ENCODE peak calls at places on chromosomes 4 and X, in six cellular contexts. O is A549, Y is heart right ventricle, E is BJ, W is nephron progenitor cell, R is progenitor cell of endocrine pancreas. J is an unnamed sample.

GRCh38 chr4:170080496-170080895 is 9.3 kb downstream of the AADAT start:
- DNase-seq in O (no peak), Y (no peak), E (no peak), W (no peak), R (no peak), J (no peak)

GRCh38 chr4:74092957-74093356 is 6.0 kb downstream of the CXCL2 start:
- DNase-seq in O (no peak), Y (no peak), E (no peak), W (no peak), R (no peak), J (no peak)

GRCh38 chr4:31045724-31046318 is 325.7 kb downstream of the PCDH7 start:
- DNase-seq in O (no peak), Y (no peak), E (no peak), W (peak), R (no peak), J (no peak)

GRCh38 chr4:5753766-5754528 is 42.9 kb downstream of the EVC start:
- DNase-seq in O (peak), Y (no peak), E (peak), W (no peak), R (no peak), J (peak)

GRCh38 chr4:33715996-33716395 is 2528.3 kb downstream of the ARAP2 start:
- DNase-seq in O (no peak), Y (no peak), E (peak), W (no peak), R (no peak), J (no peak)

GRCh38 chr4:38366451-38366850 is 297.5 kb upstream of the KLF3 start:
- DNase-seq in O (no peak), Y (peak), E (no peak), W (no peak), R (no peak), J (no peak)

GRCh38 chr4:44150091-44150576 is 298.5 kb downstream of the KCTD8 start:
- DNase-seq in O (no peak), Y (no peak), E (no peak), W (no peak), R (no peak), J (no peak)

GRCh38 chrX:29662759-29663503 is 552.4 kb upstream of the MAGEB2 start:
- DNase-seq in O (peak), Y (no peak), E (peak), W (no peak), R (no peak), J (peak)

GRCh38 chrX:57134702-57135101 is 2.5 kb downstream of the SPIN2A start:
- DNase-seq in O (no peak), Y (no peak), E (no peak), W (no peak), R (no peak), J (no peak)

GRCh38 chr4:177573487-177573886 is 131.2 kb upstream of the AGA start:
- DNase-seq in O (peak), Y (no peak), E (peak), W (no peak), R (no peak), J (no peak)

GRCh38 chrX:107676559-107677378 is 48.5 kb downstream of the PRPS1 start:
- DNase-seq in O (peak), Y (peak), E (peak), W (peak), R (no peak), J (peak)

GRCh38 chrX:130652824-130653578 is 250.0 kb downstream of the ENOX2 start:
- DNase-seq in O (no peak), Y (no peak), E (no peak), W (no peak), R (no peak), J (no peak)

DNA sequence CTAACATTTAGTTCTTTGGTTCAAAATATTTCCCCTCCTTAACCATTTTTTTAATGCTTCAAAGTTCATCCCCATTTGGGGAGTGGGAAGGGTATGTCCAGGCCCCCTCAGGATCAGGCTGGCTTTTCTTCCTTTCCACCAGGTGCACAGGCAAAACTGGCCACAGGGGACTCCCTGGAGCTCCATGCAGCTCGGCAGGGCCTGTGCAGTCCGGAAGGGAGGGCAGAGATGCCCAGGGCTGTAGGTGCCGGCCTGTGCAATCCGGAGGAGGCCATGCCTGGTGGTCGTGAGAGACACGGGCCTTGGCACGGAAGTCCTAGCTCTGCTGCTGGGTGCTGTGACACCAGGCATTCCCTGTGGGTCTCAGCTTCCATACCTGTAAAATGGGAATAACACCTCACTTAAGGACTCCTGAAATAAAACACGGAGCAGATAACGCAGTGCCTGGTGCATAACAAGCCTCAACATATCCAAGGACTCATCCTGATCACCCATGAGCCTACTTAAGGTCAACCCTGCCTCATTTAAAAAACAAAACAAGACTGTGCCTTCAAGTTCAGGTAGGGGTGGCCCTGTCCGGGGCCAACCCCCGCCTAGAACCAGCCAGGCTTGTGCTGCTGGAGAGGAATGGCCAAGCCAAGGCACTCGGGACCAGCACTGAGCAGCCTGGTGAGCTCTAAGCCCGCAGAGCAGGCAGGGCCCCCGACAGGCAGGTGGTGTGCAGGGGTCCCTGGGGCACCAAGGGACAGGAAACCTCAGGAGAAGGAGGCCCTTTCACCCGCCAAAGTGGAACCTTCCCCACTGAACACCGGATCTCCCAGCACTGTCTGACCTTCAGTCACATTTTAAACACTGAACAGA is 21.2 kb upstream of the CYP4V2 start:
- DNase-seq in O (no peak), Y (no peak), E (no peak), W (no peak), R (no peak), J (no peak)
- TF ChIP-seq CTCF in O (no peak), Y (no peak), E (no peak), W (peak), R (no peak), J (no peak)

GRCh38 chr4:127352220-127352619 is 280.5 kb upstream of the INTU start:
- DNase-seq in O (no peak), Y (no peak), E (no peak), W (no peak), R (no peak), J (no peak)
- TF ChIP-seq CTCF in O (no peak), Y (no peak), E (no peak), W (no peak), R (peak), J (no peak)

DNA sequence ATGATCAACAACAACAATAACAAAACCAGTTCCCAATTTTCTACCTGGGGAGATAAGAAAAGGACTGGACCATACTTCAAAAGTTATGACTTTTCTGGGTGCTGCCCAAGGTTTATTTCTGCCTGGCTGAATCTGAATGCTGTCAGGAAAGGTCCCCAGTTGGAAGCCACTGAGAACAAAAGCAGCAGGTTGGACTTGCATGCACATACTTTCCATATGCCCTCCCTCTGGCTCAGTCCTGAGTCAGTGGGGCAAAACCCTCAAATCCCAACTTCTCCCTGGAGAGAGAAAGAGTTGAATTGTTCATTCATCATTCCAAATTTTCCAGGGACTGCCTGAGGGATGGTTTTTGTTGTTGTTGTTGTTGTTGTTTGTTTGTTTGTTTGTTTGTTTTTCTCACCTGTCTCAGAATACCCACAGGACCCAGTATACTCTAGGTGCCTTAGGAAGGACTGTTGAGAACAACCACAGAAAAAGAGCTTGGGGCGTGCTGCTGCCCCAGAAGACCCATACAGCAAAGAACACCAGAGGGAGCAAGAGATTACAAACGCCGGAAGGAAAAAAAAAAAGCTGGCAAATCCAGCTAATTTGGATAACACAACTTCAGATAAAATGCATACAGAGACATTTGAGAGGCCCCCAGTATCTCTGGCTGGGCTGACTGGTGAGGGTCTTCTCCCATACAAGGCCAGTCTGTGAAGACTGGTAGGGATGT is 138.9 kb upstream of the INPP4B start:
- DNase-seq in O (peak), Y (no peak), E (no peak), W (no peak), R (no peak), J (no peak)
- TF ChIP-seq CTCF in O (peak), Y (no peak), E (peak), W (peak), R (peak), J (peak)

DNA sequence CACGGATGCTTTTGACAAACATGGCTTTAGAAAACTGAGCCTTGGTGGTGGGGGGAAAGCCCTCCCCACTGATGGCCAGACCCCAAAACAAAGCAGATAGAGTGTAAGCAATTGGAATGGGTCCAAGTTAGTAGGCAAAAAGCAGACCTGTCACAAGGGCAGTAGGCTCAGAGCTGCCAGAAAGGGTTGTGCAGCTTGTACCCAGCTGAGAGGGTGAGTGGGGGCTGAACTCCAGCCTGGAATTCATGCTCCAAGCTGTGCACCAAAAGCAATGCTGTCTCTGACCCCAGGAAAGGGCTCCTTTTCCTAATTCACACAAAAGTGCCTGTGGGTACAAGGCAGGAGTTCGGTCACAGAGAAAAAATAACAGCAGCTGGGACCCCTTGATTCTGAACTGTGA is 101.0 kb upstream of the TEX13D start:
- DNase-seq in O (no peak), Y (no peak), E (no peak), W (no peak), R (no peak), J (no peak)
- TF ChIP-seq CTCF in O (no peak), Y (no peak), E (no peak), W (no peak), R (no peak), J (no peak)

GRCh38 chr4:144955104-144955503 is 142.9 kb downstream of the ANAPC10 start:
- DNase-seq in O (no peak), Y (no peak), E (no peak), W (no peak), R (no peak), J (no peak)
- TF ChIP-seq CTCF in O (no peak), Y (no peak), E (no peak), W (no peak), R (no peak), J (no peak)

DNA sequence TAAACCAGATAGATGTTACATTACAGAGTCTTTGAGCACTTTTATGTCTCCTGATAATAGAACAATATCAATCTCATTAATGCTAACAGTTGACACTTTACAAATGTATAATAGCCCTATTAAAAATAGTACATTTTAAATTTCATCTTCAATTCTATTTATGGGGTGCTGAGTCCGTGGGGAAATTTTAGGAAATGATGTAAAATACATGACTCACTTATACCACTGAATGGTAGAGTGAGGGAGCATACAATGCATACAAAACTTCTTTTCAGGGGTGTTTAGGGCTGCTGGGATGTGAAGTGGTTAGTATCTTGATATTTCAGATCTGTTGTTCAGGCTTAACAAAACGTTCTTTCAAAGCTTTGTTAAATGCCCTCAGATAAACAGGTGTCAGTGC is 696.2 kb downstream of the TRAM1L1 start:
- DNase-seq in O (no peak), Y (no peak), E (no peak), W (no peak), R (no peak), J (no peak)
- TF ChIP-seq CTCF in O (no peak), Y (no peak), E (no peak), W (no peak), R (no peak), J (no peak)

DNA sequence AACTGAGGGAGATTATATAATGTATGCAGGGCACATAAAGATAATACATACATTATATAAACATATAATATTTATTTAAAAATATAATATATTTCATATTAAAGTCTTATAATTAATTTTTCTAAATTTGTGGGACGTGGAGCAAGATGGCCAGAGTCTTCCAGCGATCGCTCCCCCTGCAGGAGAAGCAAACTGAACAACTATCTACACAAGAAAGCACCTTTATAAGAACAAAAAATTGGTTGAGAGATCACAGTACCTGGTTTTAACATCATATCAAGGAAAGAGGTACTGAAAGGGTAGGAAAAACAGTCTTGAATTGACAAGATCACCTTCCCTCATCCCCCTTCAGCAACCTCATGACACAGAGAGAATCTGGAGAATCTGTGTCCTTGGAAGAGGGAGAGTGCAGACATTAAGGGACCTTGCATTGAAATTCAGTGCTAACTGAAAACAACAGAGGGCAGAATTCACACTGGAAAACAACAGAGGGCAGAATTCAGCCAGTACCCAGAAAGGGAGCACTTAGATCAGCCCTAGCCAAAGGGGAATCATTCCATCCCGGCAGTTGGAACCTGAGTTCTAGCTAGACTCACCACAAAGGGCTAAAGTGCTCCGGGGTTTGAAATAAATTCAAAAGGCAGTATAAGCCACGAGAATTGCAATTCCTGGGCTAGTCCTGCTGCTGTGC is 262.5 kb upstream of the NDST3 start:
- DNase-seq in O (no peak), Y (no peak), E (no peak), W (no peak), R (no peak), J (no peak)
- TF ChIP-seq CTCF in O (no peak), Y (no peak), E (no peak), W (peak), R (peak), J (no peak)